ENCODE peak calls at places on chromosomes 16 and 17, in six cellular contexts. One of them, this sample, is unnamed.

GRCh38 chr17:80456465-80457235 is 19.8 kb downstream of the NPTX1 start:
- DNase-seq in GM10248: no peak
- DNase-seq in GM23338: no peak
- DNase-seq in CD8-positive, alpha-beta memory T cell: no peak
- DNase-seq in AG04450: no peak
- DNase-seq in posterior vena cava: no peak
- DNase-seq in this sample: peak; percentile 93

GRCh38 chr16:51222016-51222415 is 70.9 kb upstream of the SALL1 start:
- DNase-seq in GM10248: no peak
- DNase-seq in GM23338: no peak
- DNase-seq in CD8-positive, alpha-beta memory T cell: no peak
- DNase-seq in AG04450: no peak
- DNase-seq in posterior vena cava: no peak
- DNase-seq in this sample: no peak

GRCh38 chr16:10708969-10709368 is 14.2 kb upstream of the TEKT5 start:
- DNase-seq in GM10248: no peak
- DNase-seq in GM23338: no peak
- DNase-seq in CD8-positive, alpha-beta memory T cell: no peak
- DNase-seq in AG04450: no peak
- DNase-seq in posterior vena cava: no peak
- DNase-seq in this sample: no peak

GRCh38 chr16:17633146-17633966 is 162.6 kb upstream of the XYLT1 start:
- DNase-seq in GM10248: no peak
- DNase-seq in GM23338: no peak
- DNase-seq in CD8-positive, alpha-beta memory T cell: no peak
- DNase-seq in AG04450: no peak
- DNase-seq in posterior vena cava: no peak
- DNase-seq in this sample: no peak

GRCh38 chr16:8623634-8624033 is 2.1 kb downstream of the METTL22 start:
- DNase-seq in GM10248: no peak
- DNase-seq in GM23338: no peak
- DNase-seq in CD8-positive, alpha-beta memory T cell: no peak
- DNase-seq in AG04450: no peak
- DNase-seq in posterior vena cava: peak; percentile 6
- DNase-seq in this sample: peak; percentile 29

GRCh38 chr17:1906622-1907021 is 76.8 kb downstream of the RPA1 start:
- DNase-seq in GM10248: no peak
- DNase-seq in GM23338: peak; percentile 45
- DNase-seq in CD8-positive, alpha-beta memory T cell: no peak
- DNase-seq in AG04450: no peak
- DNase-seq in posterior vena cava: peak; percentile 31
- DNase-seq in this sample: no peak

GRCh38 chr16:29744541-29745101 is 1.2 kb downstream of the C16orf54 start:
- DNase-seq in GM10248: peak; percentile 24
- DNase-seq in GM23338: peak; percentile 33
- DNase-seq in CD8-positive, alpha-beta memory T cell: peak; percentile 51
- DNase-seq in AG04450: no peak
- DNase-seq in posterior vena cava: no peak
- DNase-seq in this sample: no peak

GRCh38 chr16:61813339-61813738 is 222.9 kb downstream of the CDH8 start:
- DNase-seq in GM10248: no peak
- DNase-seq in GM23338: no peak
- DNase-seq in CD8-positive, alpha-beta memory T cell: no peak
- DNase-seq in AG04450: no peak
- DNase-seq in posterior vena cava: peak; percentile 48
- DNase-seq in this sample: no peak

GRCh38 chr16:89297156-89297869 is 79.8 kb downstream of the ZNF778 start:
- DNase-seq in GM10248: no peak
- DNase-seq in GM23338: peak; percentile 39
- DNase-seq in CD8-positive, alpha-beta memory T cell: no peak
- DNase-seq in AG04450: no peak
- DNase-seq in posterior vena cava: no peak
- DNase-seq in this sample: no peak

GRCh38 chr17:4566785-4567184 is 6.4 kb upstream of the GGT6 start:
- DNase-seq in GM10248: peak; percentile 63
- DNase-seq in GM23338: peak; percentile 94
- DNase-seq in CD8-positive, alpha-beta memory T cell: no peak
- DNase-seq in AG04450: no peak
- DNase-seq in posterior vena cava: peak; percentile 63
- DNase-seq in this sample: no peak

GRCh38 chr16:78866556-78866955 is 734.0 kb downstream of the MAF start:
- DNase-seq in GM10248: no peak
- DNase-seq in GM23338: no peak
- DNase-seq in CD8-positive, alpha-beta memory T cell: no peak
- DNase-seq in AG04450: no peak
- DNase-seq in posterior vena cava: no peak
- DNase-seq in this sample: no peak

GRCh38 chr17:71032746-71033273 is 863.5 kb downstream of the KCNJ2 start:
- DNase-seq in GM10248: no peak
- DNase-seq in GM23338: peak; percentile 93
- DNase-seq in CD8-positive, alpha-beta memory T cell: no peak
- DNase-seq in AG04450: no peak
- DNase-seq in posterior vena cava: no peak
- DNase-seq in this sample: no peak

GRCh38 chr17:40021471-40021961 is 6.3 kb downstream of the CSF3 start:
- DNase-seq in GM10248: no peak
- DNase-seq in GM23338: no peak
- DNase-seq in CD8-positive, alpha-beta memory T cell: no peak
- DNase-seq in AG04450: no peak
- DNase-seq in posterior vena cava: peak; percentile 85
- DNase-seq in this sample: no peak

GRCh38 chr17:1714488-1714979 is 4.4 kb upstream of the TLCD2 start:
- DNase-seq in GM10248: no peak
- DNase-seq in GM23338: peak; percentile 99
- DNase-seq in CD8-positive, alpha-beta memory T cell: no peak
- DNase-seq in AG04450: peak; percentile 96
- DNase-seq in posterior vena cava: peak; percentile 99
- DNase-seq in this sample: peak; percentile 99

GRCh38 chr17:57315061-57315851 is 58.9 kb downstream of the MSI2 start:
- DNase-seq in GM10248: no peak
- DNase-seq in GM23338: no peak
- DNase-seq in CD8-positive, alpha-beta memory T cell: no peak
- DNase-seq in AG04450: no peak
- DNase-seq in posterior vena cava: no peak
- DNase-seq in this sample: no peak

GRCh38 chr17:77622627-77623026 is 335.9 kb upstream of the TNRC6C start:
- DNase-seq in GM10248: no peak
- DNase-seq in GM23338: no peak
- DNase-seq in CD8-positive, alpha-beta memory T cell: no peak
- DNase-seq in AG04450: no peak
- DNase-seq in posterior vena cava: no peak
- DNase-seq in this sample: no peak